ENCODE peak calls at places on chromosomes 12 and 14, in seven cellular contexts. One of them, this sample, is unnamed. For H3K9me2, the result is how much of the 10 kb centered on the place peaks cover.

GRCh38 chr14:105050551-105050897 is 14.7 kb downstream of the GPR132 start:
- DNase-seq in PC-3: peak
- DNase-seq in MM.1S: no peak
- DNase-seq in HCT116: peak
- DNase-seq in GM23338: no peak
- DNase-seq in hepatocyte: no peak
- DNase-seq in GM23248: peak
- DNase-seq in this sample: peak

GRCh38 chr12:132084681-132085635 is 59.2 kb downstream of the DDX51 start:
- DNase-seq in PC-3: peak
- DNase-seq in MM.1S: no peak
- DNase-seq in HCT116: no peak
- DNase-seq in GM23338: peak
- DNase-seq in hepatocyte: peak
- DNase-seq in GM23248: peak
- DNase-seq in this sample: peak

GRCh38 chr14:75283884-75284563 is 5.4 kb downstream of the FOS start:
- DNase-seq in PC-3: no peak
- DNase-seq in MM.1S: no peak
- DNase-seq in HCT116: no peak
- DNase-seq in GM23338: no peak
- DNase-seq in hepatocyte: peak
- DNase-seq in GM23248: peak
- DNase-seq in this sample: peak

GRCh38 chr12:11746024-11746771 is 96.7 kb downstream of the ETV6 start:
- DNase-seq in PC-3: peak
- DNase-seq in MM.1S: no peak
- DNase-seq in HCT116: no peak
- DNase-seq in GM23338: no peak
- DNase-seq in hepatocyte: no peak
- DNase-seq in GM23248: peak
- DNase-seq in this sample: peak

GRCh38 chr14:76786556-76786955 is 25.3 kb downstream of the VASH1 start:
- DNase-seq in PC-3: no peak
- DNase-seq in MM.1S: no peak
- DNase-seq in HCT116: no peak
- DNase-seq in GM23338: no peak
- DNase-seq in hepatocyte: no peak
- DNase-seq in GM23248: no peak
- DNase-seq in this sample: no peak

GRCh38 chr12:109305547-109305946 is 3.5 kb downstream of the FOXN4 start:
- DNase-seq in PC-3: no peak
- DNase-seq in MM.1S: no peak
- DNase-seq in HCT116: no peak
- DNase-seq in GM23338: no peak
- DNase-seq in hepatocyte: no peak
- DNase-seq in GM23248: no peak
- DNase-seq in this sample: no peak

GRCh38 chr14:89641495-89642162 is 224.6 kb upstream of the FOXN3 start:
- DNase-seq in PC-3: no peak
- DNase-seq in MM.1S: peak
- DNase-seq in HCT116: no peak
- DNase-seq in GM23338: no peak
- DNase-seq in hepatocyte: peak
- DNase-seq in GM23248: no peak
- DNase-seq in this sample: no peak

GRCh38 chr12:57342207-57342691 is 88.6 kb downstream of the R3HDM2 start:
- DNase-seq in PC-3: no peak
- DNase-seq in MM.1S: no peak
- DNase-seq in HCT116: no peak
- DNase-seq in GM23338: peak
- DNase-seq in hepatocyte: peak
- DNase-seq in GM23248: peak
- DNase-seq in this sample: no peak

GRCh38 chr12:58961906-58962305 is 41.6 kb upstream of the LRIG3 start:
- DNase-seq in PC-3: no peak
- DNase-seq in MM.1S: no peak
- DNase-seq in HCT116: no peak
- DNase-seq in GM23338: no peak
- DNase-seq in hepatocyte: no peak
- DNase-seq in GM23248: no peak
- DNase-seq in this sample: no peak

GRCh38 chr12:93662961-93663728 is 14.0 kb upstream of the CRADD start:
- DNase-seq in PC-3: peak
- DNase-seq in MM.1S: no peak
- DNase-seq in HCT116: no peak
- DNase-seq in GM23338: no peak
- DNase-seq in hepatocyte: peak
- DNase-seq in GM23248: no peak
- DNase-seq in this sample: no peak

GRCh38 chr14:88929656-88930436 is 105.4 kb downstream of the TTC8 start:
- DNase-seq in PC-3: peak
- DNase-seq in MM.1S: no peak
- DNase-seq in HCT116: no peak
- DNase-seq in GM23338: peak
- DNase-seq in hepatocyte: no peak
- DNase-seq in GM23248: no peak
- DNase-seq in this sample: no peak

GRCh38 chr14:72443256-72443655 is 450.6 kb downstream of the DPF3 start:
- DNase-seq in PC-3: no peak
- DNase-seq in MM.1S: no peak
- DNase-seq in HCT116: no peak
- DNase-seq in GM23338: no peak
- DNase-seq in hepatocyte: no peak
- DNase-seq in GM23248: no peak
- DNase-seq in this sample: no peak

GRCh38 chr12:50073712-50074111 is 11.4 kb upstream of the SMARCD1 start:
- DNase-seq in PC-3: no peak
- DNase-seq in MM.1S: no peak
- DNase-seq in HCT116: no peak
- DNase-seq in GM23338: no peak
- DNase-seq in hepatocyte: no peak
- DNase-seq in GM23248: no peak
- DNase-seq in this sample: no peak

GRCh38 chr12:52260351-52261210 is 13.9 kb upstream of the KRT86 start:
- DNase-seq in PC-3: peak
- DNase-seq in MM.1S: no peak
- DNase-seq in HCT116: no peak
- DNase-seq in GM23338: no peak
- DNase-seq in hepatocyte: no peak
- DNase-seq in GM23248: no peak
- DNase-seq in this sample: no peak

GRCh38 chr12:130715996-130716917 is at the start of gene RIMBP2:
- DNase-seq in PC-3: no peak
- DNase-seq in MM.1S: no peak
- DNase-seq in HCT116: no peak
- DNase-seq in GM23338: peak
- DNase-seq in hepatocyte: peak
- DNase-seq in GM23248: peak
- DNase-seq in this sample: no peak

GRCh38 chr12:74317078-74317581 is 220.5 kb upstream of the ATXN7L3B start:
- DNase-seq in PC-3: peak
- DNase-seq in MM.1S: peak
- DNase-seq in HCT116: no peak
- DNase-seq in GM23338: peak
- DNase-seq in hepatocyte: peak
- DNase-seq in GM23248: no peak
- DNase-seq in this sample: peak

GRCh38 chr14:24187538-24187915 is 1.1 kb downstream of the IPO4 start:
- DNase-seq in PC-3: no peak
- DNase-seq in MM.1S: no peak
- DNase-seq in HCT116: no peak
- DNase-seq in GM23338: no peak
- DNase-seq in hepatocyte: no peak
- DNase-seq in GM23248: no peak
- DNase-seq in this sample: no peak

GRCh38 chr12:3218846-3219632 is 141.9 kb downstream of the TSPAN9 start:
- DNase-seq in PC-3: no peak
- DNase-seq in MM.1S: no peak
- DNase-seq in HCT116: no peak
- DNase-seq in GM23338: no peak
- DNase-seq in hepatocyte: no peak
- DNase-seq in GM23248: no peak
- DNase-seq in this sample: no peak
- H3K27ac ChIP-seq in PC-3: no peak
- H3K27ac ChIP-seq in MM.1S: no peak
- H3K27ac ChIP-seq in HCT116: no peak
- H3K27ac ChIP-seq in GM23338: no peak
- H3K27ac ChIP-seq in hepatocyte: peak
- H3K27ac ChIP-seq in GM23248: no peak
- H3K27ac ChIP-seq in this sample: no peak

DNA sequence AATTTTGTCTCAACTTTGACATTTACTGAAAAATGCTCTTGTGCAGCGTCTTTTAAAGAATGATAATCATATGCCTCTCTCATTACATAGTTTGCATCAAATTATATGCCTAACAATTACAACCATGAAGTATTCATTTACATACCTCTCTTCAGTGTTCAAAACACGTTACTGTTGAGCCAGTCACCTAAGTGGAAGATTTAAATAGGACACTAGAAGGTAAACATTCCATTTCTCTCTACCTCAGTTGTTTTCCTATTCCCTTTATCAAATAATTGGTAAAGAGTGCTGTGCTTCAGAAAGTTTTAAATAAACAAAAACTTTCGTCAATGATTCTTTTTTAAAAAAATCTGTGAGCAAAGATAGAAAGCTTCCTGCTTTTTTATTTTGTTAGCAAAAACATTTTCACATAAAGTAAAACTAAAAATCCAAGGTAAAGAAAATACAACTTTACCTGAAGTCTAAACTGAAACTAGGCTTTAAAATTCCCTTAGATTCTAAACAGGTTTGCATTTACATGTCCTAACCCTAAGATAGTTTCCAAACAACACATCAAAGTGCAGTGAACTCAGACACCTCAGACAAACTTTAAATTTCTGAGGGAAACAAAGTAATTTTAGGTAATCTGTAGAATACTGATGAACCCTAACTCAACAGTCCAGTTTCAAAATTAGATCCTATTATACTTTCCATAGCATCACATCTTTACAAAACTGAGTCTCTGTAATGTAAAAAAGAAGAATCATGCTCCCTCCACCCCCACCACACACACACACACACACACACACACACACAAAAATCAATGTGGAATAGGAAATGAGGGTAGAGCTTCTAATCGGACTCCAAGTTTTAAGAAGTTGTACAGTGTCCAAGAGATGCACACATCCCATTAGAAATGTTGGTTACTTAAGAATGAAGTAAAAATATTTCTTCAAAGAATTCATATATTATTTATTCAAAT is 46.2 kb downstream of the PAWR start:
- DNase-seq in PC-3: no peak
- DNase-seq in MM.1S: no peak
- DNase-seq in HCT116: no peak
- DNase-seq in GM23338: no peak
- DNase-seq in hepatocyte: no peak
- DNase-seq in GM23248: no peak
- DNase-seq in this sample: no peak
- H3K9me2 ChIP-seq in PC-3: under half
- H3K9me2 ChIP-seq in MM.1S: under half
- H3K9me2 ChIP-seq in HCT116: under half
- H3K9me2 ChIP-seq in GM23338: under half
- H3K9me2 ChIP-seq in hepatocyte: under half
- H3K9me2 ChIP-seq in GM23248: under half
- H3K9me2 ChIP-seq in this sample: under half

DNA sequence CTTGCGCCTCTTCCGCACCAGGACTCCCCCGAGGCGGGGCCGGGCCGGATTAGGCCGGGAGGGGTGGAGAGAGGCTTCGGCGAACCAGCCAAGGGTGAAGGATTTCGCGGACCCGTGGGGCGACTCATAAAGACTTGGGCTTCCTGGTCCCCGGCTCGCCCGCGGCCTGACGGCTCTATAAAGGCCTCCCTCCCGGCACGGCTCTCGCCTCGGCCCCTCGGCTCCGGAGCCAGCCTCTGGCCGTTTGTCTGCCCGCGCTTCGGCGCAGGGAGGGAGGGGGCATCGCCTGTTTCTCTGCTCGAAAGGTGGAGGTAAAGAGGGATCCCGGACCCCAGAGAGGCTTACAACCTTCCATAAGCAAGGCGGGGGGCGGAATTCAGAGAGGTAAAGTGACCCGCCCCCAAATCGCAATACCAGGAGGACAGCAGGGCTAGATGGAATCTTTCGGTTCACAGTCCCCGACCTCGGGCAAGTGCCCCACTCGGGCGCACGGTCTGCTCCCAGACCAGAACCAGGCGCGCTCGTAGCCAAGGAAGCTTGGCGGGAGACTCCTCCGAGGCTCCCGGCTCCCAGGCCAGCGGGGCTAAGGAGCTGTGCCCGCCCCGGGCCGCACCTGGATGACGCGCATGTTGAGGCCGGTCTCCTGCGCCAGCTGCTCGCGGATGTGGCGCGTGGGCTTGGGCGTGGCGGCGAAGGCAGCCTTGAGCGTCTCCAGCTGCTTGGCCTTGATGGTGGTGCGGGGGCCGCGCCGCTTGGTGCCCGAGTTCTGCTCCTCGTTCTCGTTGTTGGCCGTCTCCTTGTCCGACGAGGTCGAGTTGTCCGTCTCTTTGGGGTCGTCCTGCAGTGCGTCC is 3.9 kb downstream of the LHX5 start:
- DNase-seq in PC-3: peak
- DNase-seq in MM.1S: no peak
- DNase-seq in HCT116: no peak
- DNase-seq in GM23338: peak
- DNase-seq in hepatocyte: no peak
- DNase-seq in GM23248: no peak
- DNase-seq in this sample: no peak
- TF ChIP-seq EZH2 in PC-3: peak
- TF ChIP-seq EZH2 in MM.1S: no peak
- TF ChIP-seq EZH2 in HCT116: no peak
- TF ChIP-seq EZH2 in GM23338: peak
- TF ChIP-seq EZH2 in hepatocyte: peak
- TF ChIP-seq EZH2 in GM23248: peak
- TF ChIP-seq EZH2 in this sample: no peak

DNA sequence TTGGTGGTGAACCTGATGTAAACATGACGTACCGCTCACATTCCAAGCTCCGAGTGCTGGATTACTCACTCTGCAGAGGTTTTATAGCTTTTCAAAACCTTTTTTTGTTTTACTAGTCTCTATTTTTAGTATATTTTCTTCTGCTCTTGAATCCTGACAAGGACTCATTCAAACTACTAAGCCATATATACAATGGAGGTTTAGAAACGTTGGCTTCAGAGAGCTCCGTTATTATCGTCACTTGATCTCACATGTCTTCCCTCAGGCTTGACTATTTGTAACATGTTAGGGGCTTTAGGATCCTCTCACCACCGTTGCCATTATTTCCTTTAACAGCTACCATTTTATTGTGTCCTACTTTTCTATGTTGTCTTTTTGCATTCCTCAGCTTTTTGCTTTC is 1321.5 kb upstream of the FLRT2 start:
- DNase-seq in PC-3: no peak
- DNase-seq in MM.1S: no peak
- DNase-seq in HCT116: no peak
- DNase-seq in GM23338: no peak
- DNase-seq in hepatocyte: no peak
- DNase-seq in GM23248: no peak
- DNase-seq in this sample: no peak
- H3K27ac ChIP-seq in PC-3: no peak
- H3K27ac ChIP-seq in MM.1S: no peak
- H3K27ac ChIP-seq in HCT116: no peak
- H3K27ac ChIP-seq in GM23338: no peak
- H3K27ac ChIP-seq in hepatocyte: no peak
- H3K27ac ChIP-seq in GM23248: no peak
- H3K27ac ChIP-seq in this sample: no peak

GRCh38 chr12:124420041-124420765 is 125.3 kb downstream of the RFLNA start:
- DNase-seq in PC-3: no peak
- DNase-seq in MM.1S: no peak
- DNase-seq in HCT116: no peak
- DNase-seq in GM23338: no peak
- DNase-seq in hepatocyte: no peak
- DNase-seq in GM23248: no peak
- DNase-seq in this sample: no peak
- H3K9me2 ChIP-seq in PC-3: under half
- H3K9me2 ChIP-seq in MM.1S: under half
- H3K9me2 ChIP-seq in HCT116: under half
- H3K9me2 ChIP-seq in GM23338: under half
- H3K9me2 ChIP-seq in hepatocyte: under half
- H3K9me2 ChIP-seq in GM23248: under half
- H3K9me2 ChIP-seq in this sample: under half